ENCODE peak calls at places on chromosomes 11 and 22, in six cellular contexts. One of them, this sample, is unnamed.

GRCh38 chr11:130729678-130730300 is 186.5 kb downstream of the SNX19 start:
- DNase-seq in CD4-positive, alpha-beta memory T cell: no peak
- DNase-seq in CD8-positive, alpha-beta memory T cell: no peak
- DNase-seq in mammary epithelial cell: no peak
- DNase-seq in transverse colon: no peak
- DNase-seq in gastrocnemius medialis: no peak
- DNase-seq in this sample: no peak

GRCh38 chr11:101478587-101479375 is 105.0 kb downstream of the TRPC6 start:
- DNase-seq in mammary epithelial cell: peak
- DNase-seq in gastrocnemius medialis: no peak
- DNase-seq in CD4-positive, alpha-beta memory T cell: no peak
- DNase-seq in CD8-positive, alpha-beta memory T cell: no peak
- DNase-seq in transverse colon: no peak
- DNase-seq in this sample: no peak

GRCh38 chr22:46052801-46053562 is 76.0 kb upstream of the WNT7B start:
- DNase-seq in mammary epithelial cell: peak
- DNase-seq in gastrocnemius medialis: no peak
- DNase-seq in CD4-positive, alpha-beta memory T cell: no peak
- DNase-seq in CD8-positive, alpha-beta memory T cell: peak
- DNase-seq in transverse colon: peak
- DNase-seq in this sample: no peak

GRCh38 chr22:44266811-44267760 is 45.7 kb downstream of the SHISAL1 start:
- DNase-seq in CD4-positive, alpha-beta memory T cell: no peak
- DNase-seq in transverse colon: no peak
- DNase-seq in gastrocnemius medialis: no peak
- DNase-seq in CD8-positive, alpha-beta memory T cell: no peak
- DNase-seq in mammary epithelial cell: no peak
- DNase-seq in this sample: no peak

GRCh38 chr11:64813826-64814225 is 3.5 kb upstream of the MEN1 start:
- DNase-seq in CD4-positive, alpha-beta memory T cell: no peak
- DNase-seq in CD8-positive, alpha-beta memory T cell: no peak
- DNase-seq in mammary epithelial cell: no peak
- DNase-seq in transverse colon: no peak
- DNase-seq in gastrocnemius medialis: no peak
- DNase-seq in this sample: no peak

GRCh38 chr11:44899959-44900358 is 50.7 kb downstream of the TP53I11 start:
- DNase-seq in gastrocnemius medialis: no peak
- DNase-seq in CD8-positive, alpha-beta memory T cell: no peak
- DNase-seq in mammary epithelial cell: peak
- DNase-seq in transverse colon: peak
- DNase-seq in CD4-positive, alpha-beta memory T cell: peak
- DNase-seq in this sample: peak

GRCh38 chr11:68582416-68583046 is 101.8 kb upstream of the GAL start:
- DNase-seq in CD4-positive, alpha-beta memory T cell: no peak
- DNase-seq in transverse colon: no peak
- DNase-seq in CD8-positive, alpha-beta memory T cell: no peak
- DNase-seq in mammary epithelial cell: peak
- DNase-seq in gastrocnemius medialis: no peak
- DNase-seq in this sample: no peak

GRCh38 chr11:29333993-29334780 is 682.6 kb downstream of the KCNA4 start:
- DNase-seq in CD4-positive, alpha-beta memory T cell: no peak
- DNase-seq in transverse colon: no peak
- DNase-seq in mammary epithelial cell: peak
- DNase-seq in CD8-positive, alpha-beta memory T cell: no peak
- DNase-seq in gastrocnemius medialis: no peak
- DNase-seq in this sample: peak

GRCh38 chr11:15793032-15793996 is 563.0 kb downstream of the SOX6 start:
- DNase-seq in mammary epithelial cell: peak
- DNase-seq in gastrocnemius medialis: no peak
- DNase-seq in CD8-positive, alpha-beta memory T cell: no peak
- DNase-seq in CD4-positive, alpha-beta memory T cell: no peak
- DNase-seq in transverse colon: no peak
- DNase-seq in this sample: no peak

GRCh38 chr11:120773501-120774031 is 250.3 kb upstream of the TBCEL start:
- DNase-seq in transverse colon: no peak
- DNase-seq in mammary epithelial cell: no peak
- DNase-seq in gastrocnemius medialis: no peak
- DNase-seq in CD8-positive, alpha-beta memory T cell: no peak
- DNase-seq in CD4-positive, alpha-beta memory T cell: no peak
- DNase-seq in this sample: no peak

GRCh38 chr11:9109858-9110731 is 18.7 kb upstream of the SCUBE2 start:
- DNase-seq in gastrocnemius medialis: no peak
- DNase-seq in mammary epithelial cell: peak
- DNase-seq in CD4-positive, alpha-beta memory T cell: no peak
- DNase-seq in CD8-positive, alpha-beta memory T cell: no peak
- DNase-seq in transverse colon: no peak
- DNase-seq in this sample: no peak

GRCh38 chr22:30574095-30574981 is at the start of gene GAL3ST1:
- DNase-seq in transverse colon: peak
- DNase-seq in gastrocnemius medialis: no peak
- DNase-seq in CD4-positive, alpha-beta memory T cell: no peak
- DNase-seq in mammary epithelial cell: no peak
- DNase-seq in CD8-positive, alpha-beta memory T cell: no peak
- DNase-seq in this sample: no peak

GRCh38 chr11:6258571-6258998 is 1.1 kb upstream of the CCKBR start:
- DNase-seq in CD8-positive, alpha-beta memory T cell: no peak
- DNase-seq in transverse colon: no peak
- DNase-seq in gastrocnemius medialis: no peak
- DNase-seq in CD4-positive, alpha-beta memory T cell: no peak
- DNase-seq in mammary epithelial cell: no peak
- DNase-seq in this sample: no peak

GRCh38 chr11:75032550-75032935 is 43.8 kb downstream of the NEU3 start:
- DNase-seq in CD4-positive, alpha-beta memory T cell: no peak
- DNase-seq in transverse colon: no peak
- DNase-seq in CD8-positive, alpha-beta memory T cell: no peak
- DNase-seq in gastrocnemius medialis: no peak
- DNase-seq in mammary epithelial cell: no peak
- DNase-seq in this sample: no peak

GRCh38 chr11:7600205-7600775 is 73.0 kb downstream of the CYB5R2 start:
- DNase-seq in transverse colon: peak
- DNase-seq in gastrocnemius medialis: peak
- DNase-seq in mammary epithelial cell: peak
- DNase-seq in CD4-positive, alpha-beta memory T cell: no peak
- DNase-seq in CD8-positive, alpha-beta memory T cell: no peak
- DNase-seq in this sample: no peak

GRCh38 chr22:47176573-47177333 is 414.3 kb downstream of the TBC1D22A start:
- DNase-seq in transverse colon: peak
- DNase-seq in CD8-positive, alpha-beta memory T cell: no peak
- DNase-seq in CD4-positive, alpha-beta memory T cell: no peak
- DNase-seq in gastrocnemius medialis: no peak
- DNase-seq in mammary epithelial cell: no peak
- DNase-seq in this sample: no peak

GRCh38 chr11:117197516-117198456 is 1.4 kb upstream of the TAGLN start:
- DNase-seq in CD8-positive, alpha-beta memory T cell: no peak
- DNase-seq in transverse colon: peak
- DNase-seq in mammary epithelial cell: no peak
- DNase-seq in CD4-positive, alpha-beta memory T cell: no peak
- DNase-seq in gastrocnemius medialis: no peak
- DNase-seq in this sample: no peak

GRCh38 chr22:20994128-20994901 is 7.6 kb downstream of the THAP7 start:
- DNase-seq in gastrocnemius medialis: no peak
- DNase-seq in CD4-positive, alpha-beta memory T cell: no peak
- DNase-seq in mammary epithelial cell: no peak
- DNase-seq in transverse colon: no peak
- DNase-seq in CD8-positive, alpha-beta memory T cell: no peak
- DNase-seq in this sample: no peak

GRCh38 chr22:38230108-38230825 is 28.5 kb downstream of the MAFF start:
- DNase-seq in CD8-positive, alpha-beta memory T cell: peak
- DNase-seq in gastrocnemius medialis: no peak
- DNase-seq in transverse colon: peak
- DNase-seq in mammary epithelial cell: no peak
- DNase-seq in CD4-positive, alpha-beta memory T cell: peak
- DNase-seq in this sample: peak

GRCh38 chr22:37374571-37374970 is 52.7 kb downstream of the ELFN2 start:
- DNase-seq in transverse colon: no peak
- DNase-seq in gastrocnemius medialis: no peak
- DNase-seq in mammary epithelial cell: no peak
- DNase-seq in CD8-positive, alpha-beta memory T cell: no peak
- DNase-seq in CD4-positive, alpha-beta memory T cell: no peak
- DNase-seq in this sample: no peak

GRCh38 chr11:75815345-75815983 is 454 bp downstream of the UVRAG start:
- DNase-seq in transverse colon: peak
- DNase-seq in CD8-positive, alpha-beta memory T cell: no peak
- DNase-seq in mammary epithelial cell: no peak
- DNase-seq in gastrocnemius medialis: no peak
- DNase-seq in CD4-positive, alpha-beta memory T cell: peak
- DNase-seq in this sample: no peak

GRCh38 chr11:62421996-62422395 is 3.2 kb downstream of the SCGB1A1 start:
- DNase-seq in CD4-positive, alpha-beta memory T cell: no peak
- DNase-seq in mammary epithelial cell: no peak
- DNase-seq in gastrocnemius medialis: no peak
- DNase-seq in CD8-positive, alpha-beta memory T cell: no peak
- DNase-seq in transverse colon: no peak
- DNase-seq in this sample: no peak

GRCh38 chr22:30495041-30495784 is 10.3 kb downstream of the SEC14L4 start:
- DNase-seq in CD4-positive, alpha-beta memory T cell: no peak
- DNase-seq in mammary epithelial cell: no peak
- DNase-seq in gastrocnemius medialis: no peak
- DNase-seq in transverse colon: no peak
- DNase-seq in CD8-positive, alpha-beta memory T cell: no peak
- DNase-seq in this sample: no peak

GRCh38 chr22:30884211-30885000 is 84.2 kb downstream of the MORC2 start:
- DNase-seq in transverse colon: no peak
- DNase-seq in mammary epithelial cell: no peak
- DNase-seq in CD8-positive, alpha-beta memory T cell: no peak
- DNase-seq in gastrocnemius medialis: no peak
- DNase-seq in CD4-positive, alpha-beta memory T cell: no peak
- DNase-seq in this sample: no peak

GRCh38 chr22:24059121-24059520 is 48.0 kb downstream of the CABIN1 start:
- DNase-seq in gastrocnemius medialis: no peak
- DNase-seq in CD8-positive, alpha-beta memory T cell: no peak
- DNase-seq in mammary epithelial cell: no peak
- DNase-seq in CD4-positive, alpha-beta memory T cell: no peak
- DNase-seq in transverse colon: no peak
- DNase-seq in this sample: no peak

GRCh38 chr22:43266117-43266516 is 77.1 kb downstream of the SCUBE1 start:
- DNase-seq in transverse colon: no peak
- DNase-seq in gastrocnemius medialis: no peak
- DNase-seq in CD8-positive, alpha-beta memory T cell: no peak
- DNase-seq in mammary epithelial cell: no peak
- DNase-seq in CD4-positive, alpha-beta memory T cell: no peak
- DNase-seq in this sample: no peak

GRCh38 chr11:75667268-75667830 is 1.5 kb downstream of the MAP6 start:
- DNase-seq in CD8-positive, alpha-beta memory T cell: no peak
- DNase-seq in mammary epithelial cell: no peak
- DNase-seq in CD4-positive, alpha-beta memory T cell: no peak
- DNase-seq in gastrocnemius medialis: no peak
- DNase-seq in transverse colon: peak
- DNase-seq in this sample: no peak

GRCh38 chr22:27984001-27984695 is 65.1 kb upstream of the PITPNB start:
- DNase-seq in gastrocnemius medialis: no peak
- DNase-seq in CD8-positive, alpha-beta memory T cell: no peak
- DNase-seq in transverse colon: no peak
- DNase-seq in mammary epithelial cell: no peak
- DNase-seq in CD4-positive, alpha-beta memory T cell: no peak
- DNase-seq in this sample: no peak
- H3K4me3 ChIP-seq in gastrocnemius medialis: no peak
- H3K4me3 ChIP-seq in CD8-positive, alpha-beta memory T cell: no peak
- H3K4me3 ChIP-seq in transverse colon: no peak
- H3K4me3 ChIP-seq in mammary epithelial cell: no peak
- H3K4me3 ChIP-seq in CD4-positive, alpha-beta memory T cell: no peak
- H3K4me3 ChIP-seq in this sample: no peak

DNA sequence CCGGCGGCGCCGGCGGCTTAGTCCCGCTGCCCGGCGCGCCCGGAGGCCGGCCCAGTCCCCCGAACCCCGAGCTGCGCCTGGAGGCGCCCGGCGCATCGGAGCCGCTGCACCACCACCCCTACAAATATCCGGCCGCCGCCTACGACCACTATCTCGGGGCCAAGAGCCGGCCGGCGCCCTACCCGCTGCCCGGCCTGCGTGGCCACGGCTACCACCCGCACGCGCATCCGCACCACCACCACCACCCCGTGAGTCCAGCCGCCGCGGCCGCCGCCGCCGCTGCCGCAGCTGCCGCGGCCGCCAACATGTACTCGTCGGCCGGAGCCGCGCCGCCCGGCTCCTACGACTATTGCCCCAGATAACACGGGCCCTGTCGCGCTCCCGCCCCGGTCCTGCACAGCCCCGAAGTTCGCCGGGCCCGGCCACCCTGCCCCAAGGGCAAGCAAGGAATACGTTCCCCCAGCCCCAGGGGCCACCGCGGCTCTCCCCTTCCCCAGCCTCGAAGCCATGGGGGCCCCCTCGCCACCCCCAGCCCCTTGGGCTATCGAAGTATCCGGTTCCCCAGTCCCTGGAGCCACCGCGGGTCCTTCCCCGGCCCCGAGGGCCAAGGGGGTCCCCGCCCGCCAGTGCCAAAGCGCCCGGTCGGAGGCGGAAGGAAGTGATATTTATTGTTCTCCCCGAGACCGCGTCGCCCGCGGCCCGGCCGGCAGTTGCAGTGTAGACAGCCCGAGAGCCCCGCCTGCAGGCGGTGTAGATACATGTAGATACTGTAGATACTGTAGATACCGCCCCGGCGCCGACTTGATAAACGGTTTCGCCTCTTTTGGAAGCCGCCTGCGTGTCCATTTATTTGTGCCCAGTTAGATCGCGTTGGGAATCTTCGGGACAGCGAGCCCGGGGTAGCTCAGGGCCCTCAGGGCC is 6.2 kb downstream of the TBX1 start:
- DNase-seq in gastrocnemius medialis: peak
- DNase-seq in CD8-positive, alpha-beta memory T cell: no peak
- DNase-seq in mammary epithelial cell: no peak
- DNase-seq in CD4-positive, alpha-beta memory T cell: no peak
- DNase-seq in transverse colon: peak
- DNase-seq in this sample: no peak
- H3K4me3 ChIP-seq in gastrocnemius medialis: peak
- H3K4me3 ChIP-seq in CD8-positive, alpha-beta memory T cell: no peak
- H3K4me3 ChIP-seq in mammary epithelial cell: peak
- H3K4me3 ChIP-seq in CD4-positive, alpha-beta memory T cell: no peak
- H3K4me3 ChIP-seq in transverse colon: peak
- H3K4me3 ChIP-seq in this sample: no peak

DNA sequence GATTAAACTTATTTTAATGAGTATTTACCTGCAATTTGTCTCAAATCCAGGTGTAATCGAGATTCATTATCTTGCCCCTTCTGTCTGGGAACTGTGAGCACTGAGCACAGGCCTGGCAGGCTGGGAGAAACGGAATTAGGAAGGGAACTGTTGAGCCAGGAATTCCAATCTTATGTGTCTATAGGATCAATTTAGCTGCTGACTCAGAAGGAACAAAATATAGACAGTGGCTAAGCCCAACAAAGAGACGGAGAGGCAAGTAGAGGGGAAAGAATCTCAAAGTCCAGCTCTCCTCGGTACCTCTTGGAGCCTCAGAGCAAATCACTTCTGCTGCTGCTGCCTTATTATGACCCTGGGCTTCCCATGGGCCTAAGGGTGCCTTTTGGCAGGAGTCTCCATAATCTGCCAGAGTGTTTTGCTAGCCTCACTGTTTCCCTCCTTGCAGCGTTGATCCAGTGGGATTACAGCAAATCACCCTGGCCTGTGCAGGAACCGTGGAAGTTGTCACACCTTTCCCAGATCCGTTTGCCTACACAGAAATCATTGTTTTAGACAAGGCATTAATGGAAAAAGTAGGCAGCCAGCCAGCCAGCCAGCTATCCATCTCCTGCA is 31.7 kb downstream of the PAX6 start:
- DNase-seq in mammary epithelial cell: peak
- DNase-seq in CD8-positive, alpha-beta memory T cell: no peak
- DNase-seq in gastrocnemius medialis: no peak
- DNase-seq in transverse colon: no peak
- DNase-seq in CD4-positive, alpha-beta memory T cell: no peak
- DNase-seq in this sample: no peak
- H3K4me3 ChIP-seq in mammary epithelial cell: no peak
- H3K4me3 ChIP-seq in CD8-positive, alpha-beta memory T cell: no peak
- H3K4me3 ChIP-seq in gastrocnemius medialis: no peak
- H3K4me3 ChIP-seq in transverse colon: no peak
- H3K4me3 ChIP-seq in CD4-positive, alpha-beta memory T cell: no peak
- H3K4me3 ChIP-seq in this sample: no peak

GRCh38 chr11:126164781-126165180 is 46.7 kb downstream of the RPUSD4 start:
- DNase-seq in CD4-positive, alpha-beta memory T cell: no peak
- DNase-seq in mammary epithelial cell: no peak
- DNase-seq in transverse colon: no peak
- DNase-seq in CD8-positive, alpha-beta memory T cell: no peak
- DNase-seq in gastrocnemius medialis: no peak
- DNase-seq in this sample: no peak
- H3K4me3 ChIP-seq in CD4-positive, alpha-beta memory T cell: no peak
- H3K4me3 ChIP-seq in mammary epithelial cell: no peak
- H3K4me3 ChIP-seq in transverse colon: no peak
- H3K4me3 ChIP-seq in CD8-positive, alpha-beta memory T cell: no peak
- H3K4me3 ChIP-seq in gastrocnemius medialis: no peak
- H3K4me3 ChIP-seq in this sample: no peak

This sample was measured in Jurkat, Clone E6-1.